ENCODE peak calls at places on chromosomes 5 and 9, in four cellular contexts. One of them, this sample, is unnamed.

GRCh38 chr9:125329978-125330377 is 68.4 kb downstream of the GAPVD1 start:
- DNase-seq in SK-N-SH: no peak
- DNase-seq in GM12891: no peak
- DNase-seq in HepG2: no peak
- DNase-seq in this sample: no peak

GRCh38 chr5:150036513-150036912 is 36.0 kb downstream of the HMGXB3 start:
- DNase-seq in SK-N-SH: no peak
- DNase-seq in GM12891: no peak
- DNase-seq in HepG2: no peak
- DNase-seq in this sample: no peak

GRCh38 chr9:127877566-127877998 is at the start of gene AK1:
- DNase-seq in SK-N-SH: peak
- DNase-seq in GM12891: no peak
- DNase-seq in HepG2: no peak
- DNase-seq in this sample: no peak

GRCh38 chr5:92554447-92555085 is 1026.5 kb downstream of the NR2F1-AS1 start:
- DNase-seq in SK-N-SH: no peak
- DNase-seq in GM12891: no peak
- DNase-seq in HepG2: no peak
- DNase-seq in this sample: no peak

GRCh38 chr5:42583322-42583721 is 160.1 kb downstream of the GHR start:
- DNase-seq in SK-N-SH: peak
- DNase-seq in GM12891: peak
- DNase-seq in HepG2: peak
- DNase-seq in this sample: peak

GRCh38 chr5:89211836-89212235 is 328.9 kb upstream of the MEF2C start:
- DNase-seq in SK-N-SH: no peak
- DNase-seq in GM12891: no peak
- DNase-seq in HepG2: no peak
- DNase-seq in this sample: no peak

GRCh38 chr5:141513627-141514329 is 24.9 kb downstream of the PCDHGC5 start:
- DNase-seq in SK-N-SH: peak
- DNase-seq in GM12891: no peak
- DNase-seq in HepG2: no peak
- DNase-seq in this sample: peak

GRCh38 chr5:150406120-150407096 is 6.3 kb downstream of the CD74 start:
- DNase-seq in SK-N-SH: no peak
- DNase-seq in GM12891: no peak
- DNase-seq in HepG2: no peak
- DNase-seq in this sample: no peak

DNA sequence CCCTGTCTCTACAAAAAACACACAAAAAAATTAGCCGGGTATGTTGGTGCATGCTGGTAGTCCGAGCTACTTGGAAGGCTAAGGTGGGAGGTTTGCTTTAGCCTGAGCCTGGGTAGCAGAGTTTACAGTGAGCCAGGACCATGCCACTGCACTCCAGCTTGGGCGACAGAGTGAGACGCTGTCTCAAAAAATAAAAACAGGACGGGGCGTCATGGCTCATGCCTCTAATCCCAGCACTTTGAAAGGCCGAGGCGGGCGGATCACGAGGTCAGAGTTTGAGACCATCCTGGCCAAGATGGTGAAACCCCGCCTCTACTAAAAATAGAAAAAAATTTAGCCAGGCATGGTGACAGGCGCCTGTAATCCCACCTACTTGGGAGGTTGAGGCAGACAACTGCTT is 40.3 kb downstream of the UBE2D2 start:
- DNase-seq in SK-N-SH: no peak
- DNase-seq in GM12891: no peak
- DNase-seq in HepG2: no peak
- DNase-seq in this sample: no peak
- TF ChIP-seq TAF1 in SK-N-SH: no peak
- TF ChIP-seq TAF1 in GM12891: no peak
- TF ChIP-seq TAF1 in HepG2: no peak
- TF ChIP-seq TAF1 in this sample: no peak

GRCh38 chr9:37410354-37410861 is 12.1 kb upstream of the GRHPR start:
- DNase-seq in SK-N-SH: no peak
- DNase-seq in GM12891: no peak
- DNase-seq in HepG2: no peak
- DNase-seq in this sample: no peak

GRCh38 chr9:37413311-37413710 is 9.2 kb upstream of the GRHPR start:
- DNase-seq in SK-N-SH: no peak
- DNase-seq in GM12891: no peak
- DNase-seq in HepG2: no peak
- DNase-seq in this sample: no peak

GRCh38 chr9:37408933-37409710 is 13.4 kb upstream of the GRHPR start:
- DNase-seq in SK-N-SH: no peak
- DNase-seq in GM12891: peak
- DNase-seq in HepG2: no peak
- DNase-seq in this sample: peak

GRCh38 chr9:37412431-37413151 is 9.9 kb upstream of the GRHPR start:
- DNase-seq in SK-N-SH: no peak
- DNase-seq in GM12891: no peak
- DNase-seq in HepG2: no peak
- DNase-seq in this sample: no peak

DNA sequence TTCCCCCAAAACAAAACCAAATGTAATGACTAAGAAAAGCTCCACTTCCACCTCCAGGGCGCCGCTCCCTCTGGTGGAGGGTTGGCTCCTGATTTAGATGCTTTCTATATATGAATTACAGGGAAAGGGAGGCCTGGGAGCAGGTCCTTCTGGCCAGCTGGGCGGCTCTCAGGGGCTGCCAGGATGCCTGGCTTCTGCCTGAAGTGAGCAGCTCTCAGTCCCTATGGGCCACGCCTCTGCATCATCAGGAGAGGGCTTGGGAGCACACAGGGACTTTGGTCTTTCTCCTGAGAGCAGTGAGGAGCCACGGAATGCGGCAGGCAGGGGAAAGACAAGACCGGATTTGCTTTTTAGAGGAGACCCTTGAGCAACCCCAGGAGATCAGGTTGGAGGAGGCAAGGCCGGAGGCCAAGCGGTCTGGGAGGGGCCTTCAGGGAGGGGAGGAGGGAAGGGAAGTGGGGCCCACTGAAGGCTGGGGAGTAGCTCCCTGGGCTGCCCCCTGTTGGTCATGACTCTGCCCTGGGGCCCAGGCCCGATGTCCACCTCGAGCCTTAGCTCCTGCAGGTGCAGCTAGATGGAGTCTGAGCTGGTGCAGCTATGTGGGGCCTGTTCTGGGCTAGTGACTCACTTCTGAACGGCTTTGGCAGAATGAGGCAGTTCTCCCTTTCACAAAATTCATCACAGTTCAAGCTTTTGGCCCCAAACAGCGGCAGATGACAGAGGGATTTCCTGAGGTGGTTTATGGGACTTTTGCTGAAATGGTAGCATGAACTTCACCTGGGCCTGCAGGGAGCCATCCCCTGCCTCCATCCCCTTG is 11.3 kb upstream of the GRHPR start:
- DNase-seq in SK-N-SH: no peak
- DNase-seq in GM12891: no peak
- DNase-seq in HepG2: peak
- DNase-seq in this sample: peak
- TF ChIP-seq TAF1 in SK-N-SH: no peak
- TF ChIP-seq TAF1 in GM12891: peak
- TF ChIP-seq TAF1 in HepG2: no peak
- TF ChIP-seq TAF1 in this sample: peak

GRCh38 chr5:30105186-30105585 is 1088.3 kb upstream of the CDH6 start:
- DNase-seq in SK-N-SH: no peak
- DNase-seq in GM12891: no peak
- DNase-seq in HepG2: no peak
- DNase-seq in this sample: no peak

GRCh38 chr5:30102185-30102584 is 1091.3 kb upstream of the CDH6 start:
- DNase-seq in SK-N-SH: no peak
- DNase-seq in GM12891: no peak
- DNase-seq in HepG2: no peak
- DNase-seq in this sample: no peak

GRCh38 chr5:30100929-30101328 is 1092.6 kb upstream of the CDH6 start:
- DNase-seq in SK-N-SH: no peak
- DNase-seq in GM12891: no peak
- DNase-seq in HepG2: no peak
- DNase-seq in this sample: no peak

GRCh38 chr5:30100148-30100547 is 1093.3 kb upstream of the CDH6 start:
- DNase-seq in SK-N-SH: no peak
- DNase-seq in GM12891: no peak
- DNase-seq in HepG2: no peak
- DNase-seq in this sample: no peak

DNA sequence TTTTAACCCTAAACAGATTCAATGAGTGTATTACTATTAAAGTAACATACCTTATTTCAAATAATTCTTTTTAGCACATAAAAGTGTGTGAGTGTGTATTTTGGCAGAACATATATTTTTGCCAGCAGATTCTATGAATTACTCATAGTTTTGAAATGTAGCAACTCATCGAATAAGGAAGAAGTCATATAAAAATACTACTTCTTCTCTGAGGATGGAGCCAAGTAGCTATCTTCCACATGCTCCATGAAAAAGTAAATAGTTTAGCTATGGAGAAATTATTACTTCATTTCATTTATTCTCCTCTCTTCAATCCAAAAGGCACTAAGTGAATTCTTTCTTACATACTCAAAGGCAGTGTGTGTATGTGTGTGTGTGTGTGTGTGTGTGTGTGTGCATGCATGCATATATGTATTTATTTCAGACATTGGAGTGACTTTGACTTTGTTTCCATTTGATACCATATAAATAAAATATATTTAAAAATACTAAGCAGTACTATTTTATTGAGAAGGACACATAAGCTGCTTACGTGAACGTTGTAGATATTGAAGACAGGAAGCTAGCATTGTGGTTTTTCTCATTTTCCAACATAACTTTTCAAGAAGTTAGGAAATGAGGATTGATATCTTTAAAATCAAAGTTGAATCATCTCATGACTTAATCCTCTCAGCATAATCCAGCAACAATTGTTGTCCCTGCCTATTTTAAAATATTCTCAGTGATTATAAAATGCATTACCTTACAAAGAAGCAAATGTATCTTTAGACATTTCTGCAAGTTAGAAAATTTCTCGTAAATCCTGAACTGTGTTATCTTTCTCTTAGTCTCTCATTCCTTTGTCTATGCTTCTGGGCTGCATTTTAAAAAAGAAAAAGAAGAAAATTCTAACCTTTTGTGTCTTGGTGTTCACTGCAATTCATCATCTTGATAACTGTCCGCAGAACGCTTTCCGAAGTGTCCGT is 1090.1 kb upstream of the CDH6 start:
- DNase-seq in SK-N-SH: no peak
- DNase-seq in GM12891: no peak
- DNase-seq in HepG2: no peak
- DNase-seq in this sample: no peak
- TF ChIP-seq TAF1 in SK-N-SH: no peak
- TF ChIP-seq TAF1 in GM12891: no peak
- TF ChIP-seq TAF1 in HepG2: no peak
- TF ChIP-seq TAF1 in this sample: no peak

GRCh38 chr9:79824265-79824664 is 252.5 kb downstream of the TLE4 start:
- DNase-seq in SK-N-SH: no peak
- DNase-seq in GM12891: no peak
- DNase-seq in HepG2: no peak
- DNase-seq in this sample: no peak
- TF ChIP-seq TAF1 in SK-N-SH: no peak
- TF ChIP-seq TAF1 in GM12891: no peak
- TF ChIP-seq TAF1 in HepG2: no peak
- TF ChIP-seq TAF1 in this sample: no peak

GRCh38 chr5:37568018-37568753 is 189.1 kb downstream of the WDR70 start:
- DNase-seq in SK-N-SH: no peak
- DNase-seq in GM12891: no peak
- DNase-seq in HepG2: no peak
- DNase-seq in this sample: no peak

GRCh38 chr5:37568893-37569292 is 189.8 kb downstream of the WDR70 start:
- DNase-seq in SK-N-SH: no peak
- DNase-seq in GM12891: no peak
- DNase-seq in HepG2: no peak
- DNase-seq in this sample: no peak

GRCh38 chr5:37567566-37567965 is 188.4 kb downstream of the WDR70 start:
- DNase-seq in SK-N-SH: no peak
- DNase-seq in GM12891: no peak
- DNase-seq in HepG2: no peak
- DNase-seq in this sample: no peak

GRCh38 chr5:37569466-37569865 is 190.3 kb downstream of the WDR70 start:
- DNase-seq in SK-N-SH: no peak
- DNase-seq in GM12891: no peak
- DNase-seq in HepG2: no peak
- DNase-seq in this sample: no peak

DNA sequence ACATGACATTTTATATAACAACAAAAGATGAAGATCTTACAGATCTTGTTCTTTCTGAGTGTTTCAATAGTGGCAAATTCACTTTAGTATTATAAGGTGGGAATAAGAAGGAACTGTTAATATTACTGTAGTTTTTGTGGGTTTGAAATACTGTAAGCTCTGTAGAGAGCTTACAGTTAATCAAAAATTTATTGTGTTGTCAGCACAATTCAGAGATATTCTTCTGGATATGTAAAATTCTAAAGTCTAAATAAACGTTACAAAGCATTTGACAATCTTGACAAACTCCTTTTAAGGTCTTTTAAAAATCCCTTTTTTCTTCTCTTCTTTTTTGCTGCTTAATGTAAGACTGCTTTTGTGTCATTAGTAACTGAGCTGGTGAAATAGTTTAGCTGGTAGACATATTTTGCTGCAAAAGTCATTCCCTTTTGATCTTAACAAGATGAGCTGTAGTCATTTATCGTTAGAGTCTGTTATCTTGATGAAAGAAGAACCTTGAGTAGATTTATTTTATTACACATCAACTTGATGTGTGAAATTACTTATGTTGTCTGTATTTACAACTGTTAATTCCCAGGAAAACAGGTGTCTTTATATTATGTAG is 186.1 kb downstream of the WDR70 start:
- DNase-seq in SK-N-SH: no peak
- DNase-seq in GM12891: no peak
- DNase-seq in HepG2: no peak
- DNase-seq in this sample: no peak
- TF ChIP-seq TAF1 in SK-N-SH: no peak
- TF ChIP-seq TAF1 in GM12891: no peak
- TF ChIP-seq TAF1 in HepG2: no peak
- TF ChIP-seq TAF1 in this sample: no peak

This sample was measured in GM12892.